ENCODE peak calls at places on chromosomes 7 and 10, in six cellular contexts. H, B, J, K, O and C are unnamed samples.

GRCh38 chr10:124646483-124647352 is 97.5 kb downstream of the FAM53B start:
- DNase-seq in O (no peak), H (no peak), B (no peak), K (peak), J (peak), C (peak)

GRCh38 chr7:98180751-98181150 is 30.5 kb upstream of the BHLHA15 start:
- DNase-seq in B (no peak), K (no peak), H (no peak), O (no peak), J (no peak), C (no peak)

GRCh38 chr10:126663328-126663727 is 7.2 kb downstream of the C10orf90 start:
- DNase-seq in H (peak), O (peak), K (peak), B (no peak), J (peak), C (no peak)

GRCh38 chr10:11163990-11164805 is 146.5 kb downstream of the CELF2 start:
- DNase-seq in K (no peak), O (no peak), B (no peak), H (no peak), J (no peak), C (no peak)

GRCh38 chr7:85185355-85186082 is 1.3 kb downstream of the SEMA3D start:
- DNase-seq in O (peak), B (peak), K (peak), H (no peak), J (peak), C (peak)

GRCh38 chr10:69807696-69808095 is 6.0 kb downstream of the COL13A1 start:
- DNase-seq in J (peak), K (no peak), O (no peak), B (no peak), H (no peak), C (no peak)

GRCh38 chr10:123515661-123516060 is 150.5 kb upstream of the GPR26 start:
- DNase-seq in J (no peak), B (no peak), K (no peak), O (no peak), H (no peak), C (no peak)

GRCh38 chr7:98211221-98211675 is at the start of gene BHLHA15:
- DNase-seq in J (no peak), K (no peak), O (no peak), B (no peak), H (no peak), C (peak)

GRCh38 chr10:119006451-119007210 is 22.9 kb upstream of the NANOS1 start:
- DNase-seq in K (peak), B (no peak), O (no peak), H (peak), J (peak), C (peak)

GRCh38 chr7:25698709-25699108 is 453.3 kb upstream of the NFE2L3 start:
- DNase-seq in J (no peak), H (no peak), O (no peak), B (no peak), K (no peak), C (no peak)

GRCh38 chr7:126569402-126569801 is 683.3 kb downstream of the GRM8 start:
- DNase-seq in O (no peak), K (no peak), H (no peak), J (no peak), B (no peak), C (no peak)

GRCh38 chr7:27167170-27167505 is 1.8 kb upstream of the HOXA9 start:
- DNase-seq in K (no peak), B (no peak), O (no peak), J (no peak), H (no peak), C (no peak)

GRCh38 chr7:22921386-22922086 is 92.4 kb downstream of the HYCC1 start:
- DNase-seq in K (no peak), H (no peak), B (no peak), O (no peak), J (no peak), C (no peak)

GRCh38 chr10:70476249-70477035 is 2.1 kb upstream of the PALD1 start:
- DNase-seq in B (no peak), K (no peak), H (no peak), J (no peak), O (no peak), C (no peak)

GRCh38 chr7:70417061-70417655 is 714.8 kb upstream of the GALNT17 start:
- DNase-seq in O (peak), J (no peak), K (peak), B (no peak), H (no peak), C (no peak)

GRCh38 chr10:74223755-74224530 is 72.9 kb downstream of the ADK start:
- DNase-seq in B (no peak), H (peak), J (peak), K (no peak), O (no peak), C (no peak)

GRCh38 chr7:39199951-39200350 is 222.2 kb downstream of the POU6F2 start:
- DNase-seq in J (no peak), O (no peak), H (no peak), K (no peak), B (no peak), C (no peak)

GRCh38 chr10:4947635-4948596 is 15.3 kb upstream of the AKR1C1 start:
- DNase-seq in K (no peak), H (peak), J (peak), B (no peak), O (no peak), C (no peak)

GRCh38 chr7:102040569-102040968 is 223.1 kb downstream of the CUX1 start:
- DNase-seq in J (no peak), H (no peak), O (no peak), B (no peak), K (no peak), C (no peak)

GRCh38 chr10:70492786-70493659 is 14.5 kb downstream of the PALD1 start:
- DNase-seq in B (no peak), K (no peak), H (no peak), J (no peak), O (no peak), C (peak)

GRCh38 chr7:71145906-71146901 is 14.3 kb downstream of the GALNT17 start:
- DNase-seq in J (no peak), B (no peak), H (no peak), K (no peak), O (no peak), C (no peak)

GRCh38 chr7:155857141-155857540 is 44.9 kb upstream of the SHH start:
- DNase-seq in K (no peak), O (no peak), B (no peak), J (no peak), H (no peak), C (no peak)

GRCh38 chr7:106588576-106589494 is 72.1 kb downstream of the CCDC71L start:
- DNase-seq in B (no peak), O (no peak), K (no peak), H (no peak), J (no peak), C (no peak)

GRCh38 chr7:131424219-131424822 is 96.6 kb downstream of the MKLN1 start:
- DNase-seq in B (no peak), J (peak), H (no peak), O (no peak), K (no peak), C (no peak)

GRCh38 chr10:29486466-29486865 is 148.3 kb downstream of the SVIL start:
- DNase-seq in K (no peak), J (no peak), B (no peak), H (no peak), O (no peak), C (no peak)

GRCh38 chr7:86559096-86559495 is 84.6 kb upstream of the GRM3 start:
- DNase-seq in H (no peak), O (no peak), B (no peak), J (no peak), K (no peak), C (no peak)

GRCh38 chr7:75652788-75653187 is 86.0 kb downstream of the HIP1 start:
- DNase-seq in J (no peak), H (no peak), B (no peak), O (no peak), K (no peak), C (no peak)

GRCh38 chr7:81626008-81626407 is 143.8 kb downstream of the HGF start:
- DNase-seq in H (peak), J (peak), O (no peak), K (no peak), B (no peak), C (no peak)

GRCh38 chr7:142000244-142000643 is 4.6 kb downstream of the MGAM start:
- DNase-seq in B (no peak), J (no peak), H (no peak), O (no peak), K (no peak), C (no peak)

GRCh38 chr7:28802450-28802849 is 155.7 kb downstream of the TRIL start:
- DNase-seq in O (no peak), H (no peak), J (peak), K (no peak), B (no peak), C (no peak)

GRCh38 chr7:73999664-74000420 is 28.1 kb upstream of the ELN start:
- DNase-seq in B (no peak), H (no peak), J (peak), K (peak), O (no peak), C (peak)

GRCh38 chr10:114957673-114958072 is 19.7 kb downstream of the TRUB1 start:
- DNase-seq in O (no peak), B (no peak), K (no peak), H (peak), J (peak), C (no peak)